ENCODE peak calls at places on chromosome 15, in nine cellular contexts. U is AG09309, M is PC-3, W is breast epithelium, T is right lobe of liver, I is choroid plexus epithelial cell, F is adrenal gland, S is lower leg skin, C is spleen. D is an unnamed sample.

GRCh38 chr15:45399381-45400212 is 21.3 kb upstream of the GATM start:
- DNase-seq in M (peak; percentile 89), T (no peak), W (no peak), U (peak; percentile 25), F (peak; percentile 22), I (peak; percentile 79), C (no peak), S (no peak), D (peak; percentile 47)

GRCh38 chr15:91357011-91357410 is 257.0 kb downstream of the SV2B start:
- DNase-seq in M (no peak), T (no peak), U (no peak), W (no peak), S (no peak), C (no peak), I (no peak), F (no peak), D (no peak)

GRCh38 chr15:90099072-90099867 is 3.0 kb downstream of the IDH2 start:
- DNase-seq in F (no peak), W (no peak), M (no peak), I (no peak), C (peak; percentile 81), T (no peak), U (no peak), S (no peak), D (no peak)

GRCh38 chr15:72916939-72917338 is 133.4 kb upstream of the ADPGK start:
- DNase-seq in C (no peak), W (no peak), T (no peak), U (no peak), S (no peak), I (peak; percentile 79), F (no peak), M (peak; percentile 1), D (no peak)

GRCh38 chr15:64883097-64883581 is 28.6 kb upstream of the ANKDD1A start:
- DNase-seq in U (no peak), M (no peak), C (peak; percentile 36), I (peak; percentile 45), S (no peak), F (no peak), T (no peak), W (no peak), D (no peak)

GRCh38 chr15:43777293-43777819 is 590 bp upstream of the ELL3 start:
- DNase-seq in T (peak; percentile 90), W (peak; percentile 84), I (peak; percentile 70), C (peak; percentile 95), F (peak; percentile 88), M (peak; percentile 77), S (peak; percentile 97), U (no peak), D (peak; percentile 54)

GRCh38 chr15:69591905-69592508 is 139.4 kb downstream of the RPLP1 start:
- DNase-seq in M (peak; percentile 92), S (no peak), F (no peak), W (no peak), I (no peak), C (no peak), U (no peak), T (no peak), D (no peak)

GRCh38 chr15:66587749-66588148 is 22.0 kb upstream of the LCTL start:
- DNase-seq in T (no peak), W (no peak), C (no peak), S (no peak), I (no peak), U (no peak), F (no peak), M (no peak), D (no peak)

GRCh38 chr15:90002428-90002844 is 1.3 kb downstream of the ZNF710 start:
- DNase-seq in I (peak; percentile 42), T (peak; percentile 54), F (peak; percentile 33), U (no peak), S (peak; percentile 88), C (peak; percentile 87), W (no peak), M (peak; percentile 41), D (no peak)

GRCh38 chr15:83436513-83437158 is 10.5 kb upstream of the SH3GL3 start:
- DNase-seq in C (no peak), T (no peak), F (no peak), U (no peak), I (peak; percentile 86), S (no peak), M (peak; percentile 83), W (no peak), D (no peak)

GRCh38 chr15:62306851-62307504 is 141.9 kb upstream of the C2CD4B start:
- DNase-seq in W (no peak), M (peak; percentile 69), U (peak; percentile 43), S (no peak), T (peak; percentile 72), I (peak; percentile 84), F (peak; percentile 61), C (no peak), D (peak; percentile 39)

GRCh38 chr15:56098230-56098899 is 105.0 kb upstream of the NEDD4 start:
- DNase-seq in U (no peak), W (no peak), M (peak; percentile 32), S (no peak), F (no peak), I (peak; percentile 28), C (no peak), T (no peak), D (no peak)

GRCh38 chr15:22786868-22787698 is 639 bp downstream of the NIPA1 start:
- DNase-seq in S (no peak), M (peak; percentile 40), U (no peak), F (peak; percentile 23), W (no peak), C (peak; percentile 80), I (peak; percentile 36), T (no peak), D (no peak)

GRCh38 chr15:76006136-76006778 is 6.0 kb downstream of the NRG4 start:
- DNase-seq in S (no peak), U (no peak), C (no peak), F (peak; percentile 61), W (no peak), T (peak; percentile 74), M (peak; percentile 10), I (peak; percentile 61), D (no peak)

GRCh38 chr15:53962646-53963561 is 15.3 kb upstream of the UNC13C start:
- DNase-seq in W (no peak), C (no peak), M (peak; percentile 32), F (peak; percentile 17), I (peak; percentile 23), S (no peak), T (peak; percentile 45), U (no peak), D (no peak)

GRCh38 chr15:74723754-74724334 is 1.5 kb downstream of the CYP1A1 start:
- DNase-seq in W (no peak), U (no peak), C (no peak), T (no peak), M (peak; percentile 60), S (no peak), F (peak; percentile 16), I (peak; percentile 73), D (no peak)

GRCh38 chr15:89673162-89673506 is 6.0 kb downstream of the PLIN1 start:
- DNase-seq in M (peak; percentile 30), S (peak; percentile 76), C (no peak), F (no peak), U (no peak), W (no peak), T (no peak), I (peak; percentile 52), D (no peak)

GRCh38 chr15:91522609-91523332 is 330.7 kb upstream of the SLCO3A1 start:
- DNase-seq in F (no peak), T (no peak), C (no peak), U (no peak), S (no peak), I (no peak), M (peak; percentile 44), W (no peak), D (no peak)

GRCh38 chr15:78084359-78084750 is 6.8 kb upstream of the TBC1D2B start:
- DNase-seq in I (no peak), S (no peak), F (no peak), U (no peak), C (peak; percentile 87), M (no peak), W (no peak), T (no peak), D (no peak)

DNA sequence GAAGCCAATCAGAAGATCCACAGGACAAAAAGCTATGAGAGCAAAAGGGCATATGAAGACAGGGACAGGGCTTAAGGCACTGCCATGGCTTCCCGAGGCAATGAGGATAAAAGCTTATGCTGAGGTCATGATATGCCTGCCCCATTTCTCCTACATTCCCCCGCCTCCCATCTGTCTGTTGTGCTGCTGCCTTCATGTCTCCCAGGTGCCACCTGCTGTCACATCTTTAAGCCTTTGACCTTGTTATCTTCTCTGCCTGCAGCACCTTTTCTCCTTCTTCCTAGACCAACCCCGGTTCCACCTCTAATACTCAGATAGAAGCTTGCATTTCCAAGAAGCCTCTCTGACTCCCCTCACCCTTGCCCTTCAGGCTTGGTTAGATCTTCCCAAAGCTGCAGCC is 213.8 kb downstream of the ARRDC4 start:
- DNase-seq in T (no peak), U (no peak), C (no peak), I (no peak), W (no peak), F (no peak), S (no peak), M (no peak), D (no peak)
- TF ChIP-seq CTCF in T (no peak), U (no peak), C (no peak), I (no peak), W (no peak), F (no peak), S (no peak), M (no peak), D (peak; percentile 12)

GRCh38 chr15:101193063-101193712 is 58.7 kb downstream of the CHSY1 start:
- DNase-seq in M (no peak), F (no peak), W (no peak), C (no peak), U (no peak), S (no peak), I (no peak), T (no peak), D (no peak)
- H3K4me3 ChIP-seq in M (no peak overlapping the region), F (no peak overlapping the region), W (peak overlapping the region; percentile 7), C (no peak overlapping the region), U (peak overlapping the region; percentile 11), S (no peak overlapping the region), I (no peak overlapping the region), T (no peak overlapping the region), D (no peak overlapping the region)

DNA sequence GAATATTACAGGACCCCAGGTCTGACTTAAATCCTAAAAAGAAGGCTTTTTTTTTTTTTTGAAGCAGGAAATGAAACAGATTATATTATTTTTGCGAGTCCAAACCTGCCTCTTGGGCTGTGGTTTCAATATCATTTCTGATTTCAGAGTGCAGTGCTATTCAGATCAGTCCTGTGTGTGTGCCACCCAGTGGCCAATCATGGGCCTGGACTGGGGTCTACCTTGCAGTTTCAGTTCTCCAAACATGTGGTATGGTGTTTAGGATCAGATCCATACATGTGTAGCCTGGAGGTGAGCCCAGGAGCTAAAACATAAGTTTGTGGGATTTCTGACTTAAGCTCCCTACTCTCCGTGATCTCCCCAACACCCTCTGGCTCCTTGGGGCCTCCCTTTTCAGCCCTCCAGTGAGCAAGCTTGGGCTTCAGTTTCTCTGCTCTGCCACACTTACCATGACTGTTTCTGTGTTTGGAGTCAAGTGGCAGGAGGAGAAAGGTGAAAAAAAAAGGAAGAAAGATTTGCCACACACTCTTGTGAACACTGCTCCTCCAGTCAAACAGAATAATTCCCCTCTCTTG is 12.1 kb upstream of the THSD4 start:
- DNase-seq in C (no peak), S (no peak), T (no peak), F (no peak), M (peak; percentile 57), U (no peak), I (peak; percentile 82), W (no peak), D (no peak)
- TF ChIP-seq CTCF in C (peak; percentile 16), S (no peak), T (peak; percentile 42), F (peak; percentile 37), M (peak; percentile 66), U (peak; percentile 74), I (peak; percentile 89), W (no peak), D (peak; percentile 70)

GRCh38 chr15:96336643-96337353 is 6.3 kb downstream of the NR2F2 start:
- DNase-seq in F (peak; percentile 33), I (peak; percentile 56), S (peak; percentile 81), C (no peak), M (peak; percentile 57), W (peak; percentile 60), U (no peak), T (peak; percentile 51), D (no peak)
- H3K4me3 ChIP-seq in F (peak overlapping the region; percentile 48), I (peak overlapping the region; percentile 94), S (peak overlapping the region; percentile 13), C (peak overlapping the region; percentile 59), M (peak overlapping the region; percentile 89), W (peak overlapping the region; percentile 79), U (peak overlapping the region; percentile 75), T (peak overlapping the region; percentile 68), D (peak overlapping the region; percentile 95)

D was measured in HFF-Myc.